ENCODE peak calls at places on chromosomes 5 and 9, in six cellular contexts. B is GM12891, X is GM12878, Y is H1, R is K562, U is HepG2. J is an unnamed sample.

GRCh38 chr5:135212361-135213033 is 178.5 kb upstream of the PITX1 start:
- DNase-seq in B (no peak), X (no peak), Y (no peak), R (no peak), U (no peak), J (no peak)

GRCh38 chr5:158812381-158812780 is 287.3 kb downstream of the EBF1 start:
- DNase-seq in B (no peak), X (peak), Y (no peak), R (no peak), U (no peak), J (no peak)

GRCh38 chr5:66223637-66224036 is 79.5 kb downstream of the SREK1 start:
- DNase-seq in B (no peak), X (no peak), Y (no peak), R (peak), U (no peak), J (no peak)

GRCh38 chr9:122340161-122340560 is 30.7 kb upstream of the PTGS1 start:
- DNase-seq in B (no peak), X (no peak), Y (no peak), R (no peak), U (no peak), J (no peak)

GRCh38 chr9:114694146-114694545 is 12.2 kb upstream of the TEX48 start:
- DNase-seq in B (no peak), X (no peak), Y (no peak), R (no peak), U (no peak), J (no peak)

GRCh38 chr9:33687779-33688178 is 107.6 kb upstream of the PRSS3 start:
- DNase-seq in B (no peak), X (no peak), Y (no peak), R (no peak), U (no peak), J (no peak)

GRCh38 chr5:133353741-133354140 is 258.6 kb downstream of the FSTL4 start:
- DNase-seq in B (no peak), X (no peak), Y (no peak), R (no peak), U (no peak), J (no peak)

GRCh38 chr9:134875376-134875775 is 5.2 kb upstream of the FCN2 start:
- DNase-seq in B (no peak), X (no peak), Y (no peak), R (no peak), U (no peak), J (no peak)

GRCh38 chr9:94779693-94780290 is 53.3 kb downstream of the AOPEP start:
- DNase-seq in B (no peak), X (no peak), Y (no peak), R (no peak), U (no peak), J (no peak)

GRCh38 chr9:9746826-9747225 is 866.0 kb downstream of the PTPRD start:
- DNase-seq in B (no peak), X (no peak), Y (no peak), R (no peak), U (no peak), J (no peak)

GRCh38 chr5:158880514-158881001 is 219.2 kb downstream of the EBF1 start:
- DNase-seq in B (no peak), X (no peak), Y (no peak), R (no peak), U (no peak), J (no peak)

GRCh38 chr9:5630038-5630507 is 1.2 kb downstream of the RIC1 start:
- DNase-seq in B (no peak), X (no peak), Y (no peak), R (no peak), U (peak), J (no peak)
- TF ChIP-seq POLR2AphosphoS5 in B (no peak), X (no peak), Y (no peak), R (no peak), U (peak), J (no peak)

GRCh38 chr5:139745121-139745799 is 50.3 kb upstream of the PSD2 start:
- DNase-seq in B (no peak), X (no peak), Y (no peak), R (peak), U (no peak), J (no peak)

GRCh38 chr5:139748505-139748826 is 47.1 kb upstream of the PSD2 start:
- DNase-seq in B (no peak), X (no peak), Y (no peak), R (no peak), U (no peak), J (no peak)

GRCh38 chr5:139745800-139746690 is 49.6 kb upstream of the PSD2 start:
- DNase-seq in B (no peak), X (no peak), Y (peak), R (peak), U (peak), J (no peak)

GRCh38 chr5:139747583-139748504 is 47.8 kb upstream of the PSD2 start:
- DNase-seq in B (no peak), X (no peak), Y (no peak), R (peak), U (no peak), J (no peak)

DNA sequence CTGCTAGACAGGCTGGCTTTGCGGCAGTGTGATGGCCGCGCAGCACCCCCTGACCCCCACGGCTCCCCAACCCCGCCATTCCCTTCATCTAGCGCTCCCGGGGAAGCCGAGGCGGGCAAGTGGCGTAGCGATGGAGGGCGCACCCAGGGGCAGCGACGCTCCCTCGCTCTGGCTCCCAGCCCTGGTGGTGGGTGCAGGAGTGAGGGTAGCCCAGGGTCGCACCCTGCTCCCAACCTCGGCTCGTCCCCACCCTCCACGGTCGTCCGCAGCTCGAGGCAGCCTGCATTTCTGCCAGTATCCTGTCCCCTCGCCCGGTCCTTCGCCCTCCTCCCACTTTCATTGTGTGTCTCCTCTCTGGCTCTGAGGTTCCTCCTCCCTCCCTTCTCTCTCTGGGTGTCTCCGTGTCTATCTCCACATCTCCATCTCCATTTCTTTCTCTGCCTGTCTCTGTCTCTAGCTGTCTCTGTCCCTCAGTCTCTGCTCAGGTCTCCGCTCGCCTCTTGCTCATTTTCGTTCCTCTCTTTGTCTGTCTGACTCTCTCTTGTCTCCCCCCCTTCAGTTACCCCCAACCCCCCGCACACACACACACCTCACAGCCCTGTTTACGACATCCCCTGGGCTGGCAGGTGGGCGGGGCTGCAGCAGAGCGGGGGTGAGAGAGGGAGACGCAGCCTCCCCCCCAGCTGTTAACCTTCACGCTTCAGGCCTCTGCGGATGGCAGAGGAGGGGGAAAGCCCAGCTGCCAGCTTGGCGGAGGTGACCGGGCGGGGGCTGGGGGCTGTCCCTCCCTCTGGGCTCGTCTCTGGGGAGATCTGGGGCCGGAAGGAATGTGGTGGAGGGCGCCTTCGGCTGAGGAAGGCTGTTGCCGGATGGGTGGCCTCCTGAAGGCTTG is 48.7 kb upstream of the PSD2 start:
- DNase-seq in B (peak), X (peak), Y (no peak), R (peak), U (no peak), J (peak)
- TF ChIP-seq POLR2A in B (no peak), X (no peak), Y (no peak), R (no peak), U (no peak), J (no peak)

GRCh38 chr9:74719306-74719705 is 168.4 kb downstream of the TRPM6 start:
- DNase-seq in B (no peak), X (no peak), Y (no peak), R (no peak), U (no peak), J (no peak)
- TF ChIP-seq TAF1 in B (no peak), X (no peak), Y (no peak), R (no peak), U (no peak), J (no peak)

DNA sequence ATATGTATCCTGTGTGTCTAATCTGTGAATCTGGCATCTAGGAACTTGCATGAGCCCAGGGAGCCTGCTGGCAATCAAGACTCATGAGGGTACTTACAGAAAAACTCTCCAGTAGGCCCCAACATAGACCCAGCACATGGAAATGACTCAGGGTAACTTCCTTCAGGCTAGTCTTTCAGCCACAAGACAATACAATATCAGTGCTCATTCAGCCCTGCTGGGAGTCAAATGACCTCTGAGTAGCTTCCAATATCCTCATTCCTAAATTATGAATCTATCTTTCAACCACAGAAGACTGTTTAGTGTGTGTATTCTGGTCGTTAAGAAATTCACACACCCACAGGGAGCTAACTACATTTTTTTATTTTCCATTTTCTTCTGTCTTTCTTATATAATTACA is 1273.0 kb downstream of the EFNA5 start:
- DNase-seq in B (no peak), X (no peak), Y (no peak), R (no peak), U (no peak), J (no peak)
- TF ChIP-seq POLR2AphosphoS5 in B (no peak), X (no peak), Y (no peak), R (no peak), U (no peak), J (no peak)

GRCh38 chr5:74414228-74414627 is 226.3 kb downstream of the ENC1 start:
- DNase-seq in B (no peak), X (no peak), Y (no peak), R (no peak), U (no peak), J (no peak)

GRCh38 chr5:74418709-74419108 is 221.8 kb downstream of the ENC1 start:
- DNase-seq in B (no peak), X (no peak), Y (no peak), R (no peak), U (no peak), J (no peak)

GRCh38 chr5:74413403-74414060 is 227.0 kb downstream of the ENC1 start:
- DNase-seq in B (no peak), X (no peak), Y (no peak), R (no peak), U (peak), J (no peak)

GRCh38 chr5:74412064-74412463 is 228.5 kb downstream of the ENC1 start:
- DNase-seq in B (no peak), X (no peak), Y (no peak), R (no peak), U (no peak), J (no peak)

GRCh38 chr5:74415695-74416102 is 224.8 kb downstream of the ENC1 start:
- DNase-seq in B (no peak), X (no peak), Y (no peak), R (no peak), U (peak), J (no peak)
- TF ChIP-seq POLR2A in B (no peak), X (no peak), Y (no peak), R (no peak), U (no peak), J (no peak)

GRCh38 chr5:171074747-171075146 is 212.9 kb downstream of the RANBP17 start:
- DNase-seq in B (no peak), X (no peak), Y (no peak), R (no peak), U (no peak), J (no peak)

DNA sequence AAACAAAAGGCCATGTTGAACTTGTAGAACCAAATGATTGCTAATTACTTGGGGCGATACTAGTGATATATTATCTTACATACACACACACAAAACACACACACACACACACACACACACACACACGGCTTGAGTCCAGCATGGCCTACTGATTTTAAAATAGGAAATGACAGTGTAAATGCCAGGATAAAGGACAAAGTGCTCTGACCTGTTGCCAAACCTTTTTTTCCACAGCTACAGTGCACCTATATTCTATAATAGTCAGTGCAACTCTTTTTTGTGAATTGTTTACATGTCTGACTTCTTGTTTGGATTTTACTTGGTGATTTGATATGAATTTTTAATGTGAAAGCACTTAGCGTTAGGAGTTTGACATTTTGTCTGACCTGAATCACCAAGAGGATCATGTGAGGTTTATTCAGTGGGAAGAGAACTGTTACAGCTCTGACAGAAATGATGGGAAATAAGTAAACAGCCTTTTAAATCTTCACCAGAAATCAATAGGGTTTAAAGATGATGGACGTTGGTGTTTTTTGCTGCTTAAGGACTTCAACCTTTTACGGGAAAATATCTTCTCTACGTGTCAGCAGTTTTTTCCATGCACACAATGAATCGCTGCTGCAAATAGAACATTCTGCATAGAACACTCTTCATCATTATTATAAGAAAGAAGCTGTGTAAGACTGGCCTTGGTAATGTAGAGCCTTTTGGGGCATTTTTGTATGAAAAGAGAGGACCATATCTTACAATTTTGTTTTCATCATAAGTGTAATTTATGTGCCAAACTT is 218.5 kb downstream of the RANBP17 start:
- DNase-seq in B (no peak), X (no peak), Y (no peak), R (no peak), U (no peak), J (no peak)
- TF ChIP-seq TAF1 in B (no peak), X (no peak), Y (no peak), R (no peak), U (no peak), J (no peak)

GRCh38 chr5:173410459-173411233 is 82.4 kb upstream of the STC2 start:
- DNase-seq in B (no peak), X (no peak), Y (no peak), R (no peak), U (no peak), J (no peak)
- TF ChIP-seq POLR2AphosphoS5 in B (no peak), X (no peak), Y (no peak), R (no peak), U (no peak), J (no peak)

DNA sequence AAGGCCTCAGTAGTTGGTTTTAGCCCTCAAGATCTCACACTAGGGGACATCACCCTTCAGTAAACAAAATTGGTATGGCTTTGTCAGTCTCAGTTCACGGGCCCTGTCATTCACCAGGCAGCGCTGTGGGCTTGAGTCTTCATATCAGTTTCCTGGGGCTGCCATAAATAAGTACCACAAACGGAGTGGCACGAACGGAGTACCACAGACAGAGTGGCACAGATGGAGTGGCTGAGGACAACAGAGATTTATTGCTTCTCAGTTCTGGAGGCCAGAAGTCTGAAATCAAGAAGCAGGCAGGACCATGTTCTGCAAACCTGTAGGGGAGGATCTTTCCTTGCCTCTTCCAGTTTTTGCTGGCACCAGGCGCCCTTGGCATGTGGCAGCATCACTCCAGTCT is 37.5 kb downstream of the DYNC2I2 start:
- DNase-seq in B (no peak), X (no peak), Y (no peak), R (no peak), U (no peak), J (no peak)
- TF ChIP-seq POLR2A in B (no peak), X (no peak), Y (no peak), R (no peak), U (no peak), J (no peak)